ENCODE peak calls at places on chromosome 4, in four cellular contexts. Q is AG08396, W is omental fat pad, N is foreskin melanocyte. K is an unnamed sample.

GRCh38 chr4:69096111-69096656 is at the start of gene UGT2B7:
- DNase-seq in W (no peak), Q (no peak), N (no peak), K (no peak)

GRCh38 chr4:176971576-176972105 is 178.9 kb upstream of the VEGFC start:
- DNase-seq in N (no peak), Q (no peak), W (no peak), K (no peak)

GRCh38 chr4:181952478-181952877 is 290.7 kb upstream of the TENM3 start:
- DNase-seq in N (peak; percentile 96), Q (peak; percentile 54), W (no peak), K (peak; percentile 45)

GRCh38 chr4:156962551-156962974 is 9.0 kb downstream of the PDGFC start:
- DNase-seq in W (no peak), N (no peak), Q (peak; percentile 63), K (no peak)

GRCh38 chr4:123170843-123171242 is 225.8 kb upstream of the SPRY1 start:
- DNase-seq in N (no peak), W (no peak), Q (no peak), K (no peak)

GRCh38 chr4:97828646-97829045 is 314.6 kb downstream of the STPG2 start:
- DNase-seq in Q (no peak), N (no peak), W (no peak), K (no peak)

GRCh38 chr4:76950846-76951321 is 1.3 kb downstream of the SEPTIN11 start:
- DNase-seq in N (peak; percentile 36), W (no peak), Q (peak; percentile 35), K (peak; percentile 36)

GRCh38 chr4:124936427-124936826 is 223.9 kb upstream of the ANKRD50 start:
- DNase-seq in W (no peak), Q (peak; percentile 21), N (no peak), K (no peak)

GRCh38 chr4:131091896-131092295 is 1995.9 kb downstream of the C4orf33 start:
- DNase-seq in N (peak; percentile 35), W (no peak), Q (peak; percentile 1), K (peak; percentile 40)

K was measured in ACHN.